ENCODE peak calls at places on chromosomes 4 and X, in eight cellular contexts. F is NCI-H1930, J is left ventricle myocardium superior, P is osteocyte, V is foreskin melanocyte, R is progenitor cell of endocrine pancreas, M is AG09319, W is AG09309. D is an unnamed sample.

GRCh38 chr4:8200302-8200975 is 1.3 kb downstream of the SH3TC1 start:
- DNase-seq in F (no peak), J (peak), P (no peak), V (no peak), R (no peak), M (no peak), W (no peak), D (peak)

GRCh38 chr4:150822407-150822806 is 192.7 kb downstream of the LRBA start:
- DNase-seq in F (no peak), J (no peak), P (no peak), V (no peak), R (no peak), M (no peak), W (no peak), D (no peak)

GRCh38 chr4:116838609-116839008 is 246.8 kb downstream of the TRAM1L1 start:
- DNase-seq in F (no peak), J (no peak), P (no peak), V (no peak), R (no peak), M (no peak), W (no peak), D (no peak)

GRCh38 chr4:148787831-148788477 is 345.7 kb upstream of the NR3C2 start:
- DNase-seq in F (no peak), J (no peak), P (no peak), V (no peak), R (no peak), M (no peak), W (no peak), D (no peak)

GRCh38 chrX:40278340-40279090 is 180.8 kb upstream of the BCOR start:
- DNase-seq in F (no peak), J (no peak), P (no peak), V (no peak), R (no peak), M (no peak), W (no peak), D (no peak)

GRCh38 chr4:84804126-84804525 is 162.4 kb downstream of the WDFY3 start:
- DNase-seq in F (no peak), J (no peak), P (no peak), V (no peak), R (no peak), M (no peak), W (peak), D (no peak)

GRCh38 chr4:168942985-168943384 is 67.1 kb downstream of the CBR4 start:
- DNase-seq in F (no peak), J (no peak), P (no peak), V (no peak), R (no peak), M (no peak), W (no peak), D (peak)

GRCh38 chr4:65071532-65071931 is 598.8 kb downstream of the EPHA5 start:
- DNase-seq in F (no peak), J (no peak), P (no peak), V (peak), R (no peak), M (no peak), W (no peak), D (peak)

GRCh38 chrX:139816204-139816603 is 108.2 kb upstream of the MCF2 start:
- DNase-seq in F (no peak), J (no peak), P (no peak), V (no peak), R (no peak), M (no peak), W (no peak), D (no peak)

GRCh38 chr4:75099321-75099720 is 166.4 kb downstream of the PARM1 start:
- DNase-seq in F (no peak), J (no peak), P (no peak), V (no peak), R (no peak), M (no peak), W (no peak), D (no peak)

GRCh38 chrX:7582191-7582590 is 260.8 kb upstream of the VCX start:
- DNase-seq in F (no peak), J (no peak), P (no peak), V (peak), R (no peak), M (no peak), W (no peak), D (peak)

GRCh38 chr4:2135083-2135482 is 76.0 kb downstream of the NAT8L start:
- DNase-seq in F (no peak), J (no peak), P (no peak), V (peak), R (no peak), M (peak), W (no peak), D (peak)

GRCh38 chrX:151402719-151403390 is 5.8 kb downstream of the VMA21 start:
- DNase-seq in F (no peak), J (peak), P (no peak), V (no peak), R (no peak), M (no peak), W (no peak), D (no peak)

GRCh38 chr4:174757736-174758135 is 71.3 kb downstream of the GLRA3 start:
- DNase-seq in F (no peak), J (no peak), P (no peak), V (no peak), R (no peak), M (no peak), W (no peak), D (no peak)

GRCh38 chr4:1012031-1012739 is 759 bp downstream of the FGFRL1 start:
- DNase-seq in F (no peak), J (peak), P (no peak), V (no peak), R (no peak), M (no peak), W (no peak), D (no peak)

GRCh38 chrX:2632533-2633504 is 58.3 kb upstream of the CD99 start:
- DNase-seq in F (no peak), J (no peak), P (no peak), V (no peak), R (no peak), M (no peak), W (no peak), D (no peak)

GRCh38 chr4:81685105-81685504 is 213.4 kb upstream of the RASGEF1B start:
- DNase-seq in F (no peak), J (no peak), P (no peak), V (no peak), R (no peak), M (no peak), W (no peak), D (no peak)

GRCh38 chr4:37685211-37685725 is 908 bp downstream of the RELL1 start:
- DNase-seq in F (no peak), J (no peak), P (no peak), V (peak), R (no peak), M (peak), W (peak), D (peak)

GRCh38 chr4:141306331-141306730 is 85.6 kb downstream of the ZNF330 start:
- DNase-seq in F (no peak), J (no peak), P (no peak), V (no peak), R (no peak), M (no peak), W (no peak), D (no peak)

GRCh38 chrX:152733261-152733975 is at the start of the genes CSAG1 and MAGEA12:
- DNase-seq in F (peak), J (no peak), P (peak), V (no peak), R (no peak), M (no peak), W (no peak), D (peak)

GRCh38 chr4:17597517-17597916 is 16.9 kb upstream of the MED28 start:
- DNase-seq in F (no peak), J (no peak), P (no peak), V (no peak), R (no peak), M (no peak), W (no peak), D (peak)

GRCh38 chrX:51866156-51866555 is 27.3 kb upstream of the MAGED1 start:
- DNase-seq in F (no peak), J (no peak), P (no peak), V (peak), R (no peak), M (no peak), W (no peak), D (no peak)

GRCh38 chr4:126213996-126214395 is 899.2 kb downstream of the FAT4 start:
- DNase-seq in F (no peak), J (no peak), P (no peak), V (no peak), R (no peak), M (no peak), W (no peak), D (no peak)

GRCh38 chrX:54928876-54929275 is 8.3 kb downstream of the TRO start:
- DNase-seq in F (no peak), J (no peak), P (no peak), V (no peak), R (no peak), M (no peak), W (no peak), D (no peak)

GRCh38 chr4:55032788-55033187 is 92.6 kb downstream of the KDR start:
- DNase-seq in F (no peak), J (no peak), P (no peak), V (no peak), R (no peak), M (no peak), W (no peak), D (no peak)

GRCh38 chr4:67288964-67289363 is 256.3 kb downstream of the CENPC start:
- DNase-seq in F (no peak), J (no peak), P (no peak), V (no peak), R (peak), M (no peak), W (no peak), D (peak)

GRCh38 chr4:184473515-184474260 is 662 bp downstream of the IRF2 start:
- DNase-seq in F (peak), J (peak), P (no peak), V (no peak), R (peak), M (no peak), W (no peak), D (peak)

GRCh38 chr4:19034089-19034488 is 1012.5 kb upstream of the LCORL start:
- DNase-seq in F (no peak), J (no peak), P (no peak), V (peak), R (no peak), M (no peak), W (no peak), D (no peak)

GRCh38 chr4:2365054-2365912 is 53.2 kb downstream of the ZFYVE28 start:
- DNase-seq in F (no peak), J (no peak), P (no peak), V (no peak), R (no peak), M (no peak), W (no peak), D (no peak)

GRCh38 chrX:84186603-84187358 is 1.2 kb downstream of the RPS6KA6 start:
- DNase-seq in F (no peak), J (no peak), P (no peak), V (no peak), R (no peak), M (no peak), W (no peak), D (no peak)

GRCh38 chrX:16429391-16429790 is 220.6 kb upstream of the S100G start:
- DNase-seq in F (no peak), J (no peak), P (no peak), V (no peak), R (no peak), M (no peak), W (no peak), D (no peak)